ENCODE peak calls at places on chromosomes 4 and X, in ten cellular contexts. B is GM12878, I is sigmoid colon, P is stomach, A is vagina, K is HCT116, D is transverse colon, C is suprapubic skin, Z is breast epithelium, H is spleen. R is an unnamed sample.

GRCh38 chrX:102546818-102547493 is 30.4 kb upstream of the TMSB15A start:
- DNase-seq in B (no peak), I (no peak), P (no peak), A (no peak), K (no peak), D (no peak), C (no peak), Z (no peak), H (no peak), R (peak)

GRCh38 chrX:19852014-19853005 is 35.1 kb downstream of the SH3KBP1 start:
- DNase-seq in B (no peak), I (peak), P (no peak), A (no peak), K (no peak), D (no peak), C (no peak), Z (no peak), H (no peak), R (no peak)

GRCh38 chr4:149549911-149550310 is 265.7 kb downstream of the IQCM start:
- DNase-seq in B (no peak), I (no peak), P (no peak), A (no peak), K (no peak), D (no peak), C (no peak), Z (no peak), H (no peak), R (no peak)

GRCh38 chr4:156558365-156559025 is 413.1 kb downstream of the PDGFC start:
- DNase-seq in B (no peak), I (no peak), P (no peak), A (no peak), K (no peak), D (no peak), C (no peak), Z (no peak), H (no peak), R (no peak)

GRCh38 chrX:118216488-118216887 is 99.9 kb upstream of the KLHL13 start:
- DNase-seq in B (no peak), I (no peak), P (peak), A (no peak), K (no peak), D (peak), C (no peak), Z (no peak), H (no peak), R (no peak)

GRCh38 chrX:44431206-44431605 is 87.7 kb upstream of the EFHC2 start:
- DNase-seq in B (no peak), I (no peak), P (no peak), A (no peak), K (peak), D (no peak), C (no peak), Z (no peak), H (no peak), R (no peak)

GRCh38 chr4:143199503-143199902 is 14.8 kb downstream of the USP38 start:
- DNase-seq in B (no peak), I (no peak), P (no peak), A (no peak), K (no peak), D (no peak), C (no peak), Z (no peak), H (no peak), R (no peak)

GRCh38 chrX:133546441-133546840 is 131.2 kb upstream of the GPC4 start:
- DNase-seq in B (no peak), I (no peak), P (no peak), A (no peak), K (no peak), D (no peak), C (no peak), Z (no peak), H (no peak), R (no peak)

GRCh38 chrX:16479206-16479869 is 170.6 kb upstream of the S100G start:
- DNase-seq in B (no peak), I (no peak), P (no peak), A (no peak), K (no peak), D (no peak), C (no peak), Z (no peak), H (no peak), R (no peak)

GRCh38 chrX:39000802-39001201 is 199.5 kb downstream of the MID1IP1 start:
- DNase-seq in B (no peak), I (no peak), P (no peak), A (no peak), K (no peak), D (no peak), C (no peak), Z (no peak), H (no peak), R (no peak)

GRCh38 chr4:83282049-83282535 is 2.5 kb downstream of the COQ2 start:
- DNase-seq in B (no peak), I (no peak), P (peak), A (no peak), K (peak), D (peak), C (no peak), Z (no peak), H (no peak), R (no peak)

GRCh38 chr4:47972721-47973120 is 43.8 kb downstream of the CNGA1 start:
- DNase-seq in B (no peak), I (no peak), P (no peak), A (no peak), K (no peak), D (no peak), C (no peak), Z (no peak), H (no peak), R (no peak)

GRCh38 chr4:61772116-61772515 is 572.0 kb downstream of the ADGRL3 start:
- DNase-seq in B (no peak), I (no peak), P (no peak), A (no peak), K (no peak), D (no peak), C (no peak), Z (no peak), H (no peak), R (no peak)

GRCh38 chr4:151012836-151013235 is 2.2 kb downstream of the LRBA start:
- DNase-seq in B (no peak), I (no peak), P (peak), A (no peak), K (peak), D (peak), C (no peak), Z (no peak), H (no peak), R (no peak)

GRCh38 chr4:174749091-174749490 is 80.0 kb downstream of the GLRA3 start:
- DNase-seq in B (no peak), I (no peak), P (no peak), A (no peak), K (no peak), D (no peak), C (no peak), Z (no peak), H (no peak), R (no peak)

DNA sequence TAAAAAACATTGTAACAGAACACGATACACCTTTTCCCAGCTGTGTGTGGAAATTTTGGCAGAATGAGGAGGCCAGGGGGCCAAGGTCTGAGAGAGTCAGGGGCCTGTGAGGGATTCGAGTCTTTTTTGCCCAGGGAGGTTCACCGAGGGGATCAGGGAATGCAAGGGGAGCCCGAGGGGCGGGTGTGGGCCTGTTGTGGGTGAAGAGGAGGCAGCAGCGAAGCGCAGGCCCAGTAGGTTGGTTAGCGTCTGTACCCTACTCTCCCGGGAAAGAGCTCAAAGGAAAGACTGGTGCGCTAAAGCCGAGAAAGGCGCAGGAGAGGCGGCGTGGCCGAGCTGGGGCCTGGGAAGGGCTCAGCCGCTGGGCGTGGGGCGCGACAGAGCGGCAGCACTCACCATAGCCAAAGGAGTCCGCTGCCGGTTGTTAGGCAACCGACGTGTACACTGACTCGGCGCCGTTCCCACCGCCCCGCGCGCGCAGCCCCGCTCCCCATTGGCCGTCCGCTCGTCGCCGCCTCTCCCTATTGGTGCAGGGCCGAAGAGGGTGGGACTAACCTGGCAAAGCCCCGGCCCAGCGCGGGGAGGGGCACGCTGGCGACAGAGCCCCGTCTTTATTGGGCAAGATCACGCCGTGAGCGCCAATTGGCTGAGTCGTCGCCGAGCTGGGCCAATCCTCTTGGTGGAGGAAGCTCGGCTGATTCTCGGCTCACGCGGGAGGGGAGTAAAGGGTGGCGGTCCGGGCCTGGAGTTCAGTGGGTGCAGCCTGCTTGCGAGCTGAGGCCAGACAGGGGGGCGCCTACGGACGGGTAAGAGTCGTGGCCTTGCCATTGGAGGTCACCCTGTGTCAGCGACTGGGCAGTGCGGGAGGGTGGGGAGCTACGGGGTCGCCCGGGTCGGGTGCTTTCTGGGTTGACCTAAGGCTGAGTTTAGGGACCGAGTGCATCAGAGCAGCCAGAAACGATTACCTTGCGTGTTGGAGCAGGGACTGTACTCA is at the start of the genes CETN2 and NSDHL:
- DNase-seq in B (peak), I (peak), P (peak), A (peak), K (peak), D (peak), C (peak), Z (peak), H (peak), R (peak)
- TF ChIP-seq POLR2A in B (peak), I (no peak), P (no peak), A (peak), K (no peak), D (peak), C (peak), Z (no peak), H (no peak), R (peak)

GRCh38 chr4:1981251-1982055 is 27.3 kb downstream of the NELFA start:
- DNase-seq in B (no peak), I (no peak), P (peak), A (no peak), K (peak), D (peak), C (no peak), Z (no peak), H (peak), R (no peak)
- TF ChIP-seq POLR2AphosphoS5 in B (no peak), I (no peak), P (no peak), A (no peak), K (no peak), D (no peak), C (no peak), Z (no peak), H (no peak), R (no peak)

GRCh38 chrX:107747596-107748161 is 27.9 kb downstream of the TSC22D3 start:
- DNase-seq in B (no peak), I (no peak), P (no peak), A (no peak), K (no peak), D (peak), C (no peak), Z (no peak), H (no peak), R (no peak)
- TF ChIP-seq POLR2A in B (no peak), I (no peak), P (no peak), A (no peak), K (no peak), D (no peak), C (no peak), Z (no peak), H (no peak), R (no peak)

GRCh38 chr4:98421106-98421505 is 159.9 kb downstream of the RAP1GDS1 start:
- DNase-seq in B (no peak), I (no peak), P (no peak), A (no peak), K (no peak), D (no peak), C (no peak), Z (no peak), H (no peak), R (no peak)

DNA sequence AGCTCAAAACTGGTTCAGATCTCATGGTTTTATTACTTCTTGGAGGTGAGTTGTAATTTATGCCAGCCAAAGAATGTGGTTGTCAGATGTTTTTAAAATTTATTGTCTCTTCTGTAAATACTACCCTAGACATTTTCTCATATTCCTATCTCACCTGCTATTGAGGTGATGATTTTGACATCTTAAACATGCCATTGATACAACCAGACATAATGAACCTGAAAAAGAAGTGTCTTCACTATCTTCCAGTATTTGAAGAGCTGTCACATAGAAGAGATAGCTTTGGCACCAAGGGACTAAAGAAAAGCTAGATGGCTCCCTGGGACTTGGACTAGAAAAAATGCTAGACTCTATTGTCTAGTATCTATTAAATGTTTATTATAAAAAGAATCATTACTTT is 155.7 kb downstream of the RAP1GDS1 start:
- DNase-seq in B (no peak), I (no peak), P (no peak), A (no peak), K (no peak), D (no peak), C (no peak), Z (no peak), H (no peak), R (no peak)
- TF ChIP-seq POLR2AphosphoS5 in B (no peak), I (no peak), P (no peak), A (no peak), K (no peak), D (no peak), C (no peak), Z (no peak), H (no peak), R (no peak)

GRCh38 chr4:76429636-76430035 is 5.4 kb upstream of the SHROOM3 start:
- DNase-seq in B (no peak), I (no peak), P (no peak), A (no peak), K (no peak), D (no peak), C (no peak), Z (no peak), H (no peak), R (no peak)
- TF ChIP-seq POLR2A in B (no peak), I (no peak), P (no peak), A (no peak), K (no peak), D (no peak), C (no peak), Z (no peak), H (no peak), R (no peak)

DNA sequence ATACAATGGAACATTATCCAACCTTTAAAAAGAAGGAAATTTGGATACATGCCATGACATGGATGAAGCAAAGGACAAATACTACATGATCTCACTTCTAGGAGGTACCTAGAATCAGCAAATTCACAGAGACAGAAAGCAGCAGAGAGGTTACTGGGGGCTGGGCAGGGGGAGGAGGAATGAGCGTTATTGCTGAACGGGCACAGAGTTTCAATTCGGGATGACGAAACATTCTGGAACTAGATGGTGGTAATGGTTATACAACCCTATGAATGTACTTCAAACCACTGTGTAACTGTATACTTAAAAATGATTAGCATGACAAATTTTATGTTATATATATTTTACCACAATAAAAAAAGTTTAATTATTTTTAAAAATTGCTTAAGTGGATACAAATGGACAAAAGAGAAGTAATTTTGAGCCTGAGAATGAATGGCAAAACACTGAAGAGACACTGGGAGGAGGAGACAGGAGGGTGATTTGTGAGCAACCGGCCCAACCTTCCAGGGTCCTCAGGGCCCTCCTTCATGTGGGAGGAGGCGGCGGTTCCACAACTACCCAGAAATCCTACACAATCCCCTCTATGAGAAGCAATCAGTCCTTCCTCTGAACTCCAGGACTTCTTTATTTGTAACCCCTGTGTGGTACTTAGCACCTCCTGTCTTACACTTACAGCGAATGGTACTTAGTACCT is 14.1 kb downstream of the ACSL1 start:
- DNase-seq in B (no peak), I (no peak), P (no peak), A (no peak), K (no peak), D (no peak), C (no peak), Z (no peak), H (peak), R (no peak)
- TF ChIP-seq POLR2AphosphoS5 in B (no peak), I (no peak), P (no peak), A (no peak), K (no peak), D (no peak), C (no peak), Z (no peak), H (peak), R (no peak)

DNA sequence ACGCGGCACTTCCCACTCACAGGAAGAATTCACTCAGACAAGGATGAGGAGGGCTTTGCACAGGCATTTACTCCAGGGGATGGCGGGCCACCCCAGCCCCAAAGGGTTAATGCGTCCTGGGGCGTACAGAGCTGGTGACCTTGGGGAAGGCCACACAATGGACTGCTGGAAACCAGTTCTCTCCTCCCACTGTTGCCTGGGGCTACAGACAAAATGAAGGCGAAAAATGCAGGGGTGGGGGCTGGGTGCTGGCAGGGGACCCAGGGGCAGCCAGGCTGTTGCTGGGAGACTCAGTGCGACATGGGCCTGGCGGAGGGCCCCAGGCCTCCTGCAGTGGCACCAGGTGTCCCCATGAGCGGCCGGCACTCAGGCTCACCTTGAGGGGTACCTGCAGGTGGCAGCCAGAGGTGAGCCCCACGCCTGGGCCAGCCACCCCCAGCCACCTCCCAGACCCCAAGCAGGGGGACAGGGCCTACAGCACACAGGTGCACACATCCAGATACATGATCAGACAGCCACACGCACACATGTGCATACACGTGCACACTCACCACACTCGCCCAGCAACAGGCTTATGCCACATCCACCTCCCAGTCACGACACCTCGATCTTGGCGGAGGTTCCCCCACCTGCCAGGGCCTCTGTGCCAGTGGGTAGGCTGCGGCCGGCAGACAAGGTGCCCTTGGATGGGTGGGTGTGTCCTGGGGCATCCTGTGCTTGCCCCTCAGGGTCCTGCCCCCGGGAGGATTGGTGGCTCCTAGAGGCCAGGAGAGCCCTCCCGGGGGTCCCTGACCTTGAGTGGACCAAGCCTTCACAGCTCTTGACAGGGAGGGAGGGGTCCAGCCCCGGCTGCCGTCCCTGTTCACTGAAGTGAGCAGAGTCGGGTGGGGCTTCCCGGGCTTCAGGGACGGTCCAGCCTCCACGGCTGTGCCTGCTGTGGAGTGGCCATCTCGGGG is 13.1 kb downstream of the NAT8L start:
- DNase-seq in B (no peak), I (peak), P (no peak), A (no peak), K (no peak), D (no peak), C (peak), Z (no peak), H (peak), R (no peak)
- TF ChIP-seq POLR2A in B (no peak), I (no peak), P (no peak), A (no peak), K (no peak), D (no peak), C (no peak), Z (no peak), H (no peak), R (no peak)

DNA sequence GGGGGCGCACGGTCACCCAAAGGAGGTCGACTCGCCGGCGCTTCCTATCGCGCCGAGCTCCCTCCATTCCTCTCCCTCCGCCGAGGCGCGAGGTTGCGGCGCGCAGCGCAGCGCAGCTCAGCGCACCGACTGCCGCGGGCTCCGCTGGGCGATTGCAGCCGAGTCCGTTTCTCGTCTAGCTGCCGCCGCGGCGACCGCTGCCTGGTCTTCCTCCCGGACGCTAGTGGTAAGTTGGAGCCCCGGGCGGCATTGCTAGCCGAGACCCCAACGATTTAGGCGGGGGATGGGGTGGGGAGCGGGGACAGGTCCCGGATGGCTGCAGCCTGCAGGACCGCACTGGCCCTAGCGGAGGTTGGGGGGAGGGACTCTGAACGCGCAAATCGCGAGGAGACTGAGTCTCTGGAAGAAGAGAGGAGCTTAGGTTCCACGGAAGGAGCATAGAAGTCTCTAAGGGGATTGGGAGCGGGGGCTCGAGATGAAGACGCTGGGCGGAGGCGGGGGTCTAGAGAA is 603 bp downstream of the HTR2C start:
- DNase-seq in B (no peak), I (no peak), P (no peak), A (no peak), K (no peak), D (no peak), C (no peak), Z (no peak), H (peak), R (no peak)
- TF ChIP-seq POLR2AphosphoS5 in B (no peak), I (no peak), P (no peak), A (no peak), K (no peak), D (no peak), C (no peak), Z (no peak), H (no peak), R (no peak)

R was measured in GM12891.